ENCODE peak calls at places on chromosomes 6 and 20, in four cellular contexts. T, Q, U and F are unnamed samples.

GRCh38 chr6:132365319-132365907 is 35.9 kb downstream of the MOXD1 start:
- DNase-seq in U (peak), Q (peak), T (no peak), F (peak)

GRCh38 chr20:1632228-1632577 is 12.4 kb upstream of the SIRPB1 start:
- DNase-seq in T (no peak), U (peak), Q (no peak), F (no peak)

GRCh38 chr6:132054525-132054924 is 103.4 kb upstream of the CCN2 start:
- DNase-seq in U (no peak), T (no peak), Q (no peak), F (no peak)

GRCh38 chr6:11460837-11461661 is 76.5 kb upstream of the TMEM170B start:
- DNase-seq in T (no peak), U (no peak), Q (no peak), F (peak)

GRCh38 chr6:46410330-46410953 is 80.8 kb downstream of the RCAN2 start:
- DNase-seq in T (peak), U (no peak), Q (peak), F (no peak)

GRCh38 chr6:71621918-71622519 is 264.3 kb upstream of the RIMS1 start:
- DNase-seq in U (no peak), T (no peak), Q (peak), F (no peak)

GRCh38 chr6:29499704-29500103 is 11.9 kb upstream of the MAS1L start:
- DNase-seq in U (no peak), T (no peak), Q (no peak), F (no peak)

GRCh38 chr20:51926670-51927305 is 124.5 kb upstream of the SALL4 start:
- DNase-seq in Q (no peak), T (no peak), U (no peak), F (no peak)

GRCh38 chr20:43853174-43853803 is 61.4 kb upstream of the TOX2 start:
- DNase-seq in U (no peak), T (no peak), Q (no peak), F (no peak)

GRCh38 chr6:130598021-130598989 is 228.9 kb upstream of the SMLR1 start:
- DNase-seq in T (no peak), U (no peak), Q (no peak), F (no peak)

GRCh38 chr6:158122048-158122447 is 46.0 kb downstream of the SERAC1 start:
- DNase-seq in U (no peak), Q (no peak), T (no peak), F (no peak)

GRCh38 chr20:20466341-20466879 is 98.5 kb downstream of the INSM1 start:
- DNase-seq in Q (no peak), U (no peak), T (no peak), F (peak)

GRCh38 chr6:119431799-119432198 is 82.2 kb upstream of the MAN1A1 start:
- DNase-seq in T (no peak), U (no peak), Q (no peak), F (no peak)